ENCODE peak calls at places on chromosomes 13 and 19, in nine cellular contexts. H, L, C, E, Y, B, S, J and V are unnamed samples.

GRCh38 chr13:30748717-30749116 is 13.4 kb downstream of the ALOX5AP start:
- DNase-seq in C (no peak), Y (no peak), B (no peak), H (no peak), S (no peak), L (no peak), J (no peak), E (no peak), V (no peak)

GRCh38 chr13:20395061-20395916 is 130.4 kb downstream of the CRYL1 start:
- DNase-seq in L (no peak), J (no peak), Y (no peak), E (no peak), C (no peak), H (no peak), B (peak; percentile 33), S (peak; percentile 54), V (no peak)

GRCh38 chr19:5038631-5039271 is 69.8 kb downstream of the KDM4B start:
- DNase-seq in H (peak; percentile 27), E (no peak), B (peak; percentile 62), Y (no peak), C (no peak), L (peak; percentile 54), S (no peak), J (no peak), V (no peak)

GRCh38 chr13:111005364-111005763 is 90.5 kb upstream of the ANKRD10 start:
- DNase-seq in B (no peak), H (peak; percentile 16), E (peak; percentile 24), C (no peak), S (no peak), J (no peak), L (peak; percentile 27), Y (no peak), V (no peak)

GRCh38 chr19:334296-335071 is 10.1 kb downstream of the MIER2 start:
- DNase-seq in Y (no peak), J (no peak), C (no peak), B (no peak), E (no peak), L (no peak), S (no peak), H (no peak), V (no peak)

GRCh38 chr19:30745476-30745985 is 373.3 kb downstream of the ZNF536 start:
- DNase-seq in L (no peak), C (no peak), S (no peak), E (no peak), Y (no peak), H (no peak), B (no peak), J (no peak), V (no peak)

GRCh38 chr13:113928701-113929627 is 44.9 kb downstream of the C13orf46 start:
- DNase-seq in Y (peak; percentile 82), L (peak; percentile 95), C (peak; percentile 32), E (peak; percentile 77), S (peak; percentile 94), H (peak; percentile 90), J (no peak), B (no peak), V (no peak)

GRCh38 chr13:48126944-48127814 is 32.3 kb upstream of the MED4 start:
- DNase-seq in H (peak; percentile 83), C (no peak), B (no peak), S (no peak), E (peak; percentile 51), L (peak; percentile 67), Y (peak; percentile 25), J (peak; percentile 39), V (peak; percentile 14)

GRCh38 chr13:79803939-79804487 is 323.1 kb downstream of the NDFIP2 start:
- DNase-seq in S (no peak), B (no peak), L (no peak), J (no peak), E (no peak), H (no peak), Y (no peak), C (no peak), V (no peak)

GRCh38 chr19:4292515-4292914 is 9.7 kb downstream of the TMIGD2 start:
- DNase-seq in Y (no peak), B (no peak), E (no peak), J (no peak), S (no peak), L (no peak), C (no peak), H (no peak), V (no peak)

GRCh38 chr13:43908156-43909126 is 28.7 kb downstream of the LACC1 start:
- DNase-seq in H (peak; percentile 78), E (no peak), B (no peak), L (peak; percentile 62), Y (no peak), J (no peak), C (no peak), S (no peak), V (peak; percentile 38)

GRCh38 chr19:48634424-48635262 is 2.5 kb downstream of the DBP start:
- DNase-seq in E (peak; percentile 80), C (peak; percentile 98), Y (peak; percentile 90), J (peak; percentile 91), L (peak; percentile 98), B (peak; percentile 97), S (peak; percentile 99), H (peak; percentile 95), V (no peak)

GRCh38 chr13:65292488-65292901 is 1937.6 kb downstream of the PCDH9 start:
- DNase-seq in H (peak; percentile 84), J (no peak), B (no peak), E (peak; percentile 16), S (no peak), Y (no peak), L (peak; percentile 26), C (no peak), V (peak; percentile 21)

GRCh38 chr13:79485014-79485441 is 4.1 kb downstream of the NDFIP2 start:
- DNase-seq in L (peak; percentile 89), J (no peak), H (peak; percentile 61), C (peak; percentile 82), Y (no peak), S (no peak), E (peak; percentile 55), B (no peak), V (peak; percentile 74)

GRCh38 chr19:40219721-40220276 is 1.6 kb upstream of the TTC9B start:
- DNase-seq in B (no peak), Y (no peak), L (peak; percentile 76), C (no peak), J (no peak), E (no peak), S (no peak), H (peak; percentile 53), V (no peak)
- H3K4me3 ChIP-seq in B (no peak overlapping the region), Y (no peak overlapping the region), L (no peak overlapping the region), C (no peak overlapping the region), J (no peak overlapping the region), E (peak overlapping the region; percentile 8), S (no peak overlapping the region), H (peak overlapping the region; percentile 40), V (no peak overlapping the region)

DNA sequence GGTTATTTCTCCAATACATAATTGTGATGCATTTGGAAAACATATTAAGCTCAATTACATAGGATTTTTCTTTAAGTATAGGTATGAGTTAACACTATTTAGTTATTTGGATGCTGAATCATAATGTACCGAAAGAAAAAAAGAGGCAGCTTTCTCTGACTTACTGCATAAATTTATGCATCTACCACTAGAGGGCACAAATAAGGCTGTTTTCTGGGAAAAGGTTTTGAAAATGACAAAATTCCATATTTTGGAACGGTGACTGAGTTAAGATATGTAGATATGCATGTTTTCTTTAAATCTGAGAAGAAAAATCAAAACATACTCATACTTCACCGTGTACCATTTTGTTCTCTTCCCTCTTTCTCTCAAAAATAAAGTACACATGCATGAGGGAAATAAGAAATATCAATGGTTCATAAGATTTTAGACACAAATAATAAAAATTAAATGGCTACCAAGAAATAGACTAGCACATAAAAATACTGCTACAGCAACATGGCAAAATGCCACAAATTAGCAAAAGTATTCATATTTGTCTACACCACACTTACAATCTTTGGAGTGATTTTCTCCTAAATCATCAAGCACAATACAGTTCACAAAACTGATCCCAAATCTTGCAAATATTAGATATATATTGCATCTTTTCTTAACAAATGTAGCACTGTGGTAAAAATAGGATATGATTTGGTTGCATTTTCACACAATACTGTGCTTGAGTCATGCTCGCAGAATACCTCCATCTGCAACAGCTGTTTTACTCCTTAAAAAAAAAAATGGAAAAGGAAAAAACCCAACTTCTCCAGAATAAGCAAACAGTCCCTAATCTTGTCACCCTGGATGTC is 260.0 kb downstream of the FGF14 start:
- DNase-seq in E (peak; percentile 3), H (peak; percentile 69), C (no peak), J (no peak), Y (no peak), S (no peak), L (peak; percentile 70), B (no peak), V (no peak)
- TF ChIP-seq CTCF in E (peak; percentile 62), H (peak; percentile 54), C (peak; percentile 69), J (peak; percentile 43), Y (peak; percentile 70), S (no peak), L (peak; percentile 64), B (peak; percentile 23), V (peak; percentile 47)

GRCh38 chr13:98761979-98762616 is 9.6 kb upstream of the SLC15A1 start:
- DNase-seq in J (no peak), S (no peak), Y (no peak), H (no peak), L (no peak), E (no peak), B (no peak), C (peak; percentile 28), V (no peak)
- H3K4me3 ChIP-seq in J (no peak overlapping the region), S (no peak overlapping the region), Y (no peak overlapping the region), H (peak overlapping the region; percentile 16), L (peak overlapping the region; percentile 12), E (peak overlapping the region; percentile 7), B (no peak overlapping the region), C (no peak overlapping the region), V (peak overlapping the region; percentile 42)

GRCh38 chr19:34274284-34274826 is 20.0 kb downstream of the GARRE1 start:
- DNase-seq in L (peak; percentile 31), E (no peak), B (no peak), C (no peak), Y (no peak), S (no peak), J (no peak), H (no peak), V (no peak)
- TF ChIP-seq CTCF in L (no peak), E (no peak), B (no peak), C (no peak), Y (no peak), S (no peak), J (no peak), H (no peak), V (no peak)